ENCODE peak calls at places on chromosomes 3 and 15, in four cellular contexts. Q, S, J and M are unnamed samples.
A peak's percentile ranks its signal among the peaks of the same experiment; 100 is the strongest.

GRCh38 chr3:123521179-123521969 is 63.5 kb downstream of the HACD2 start:
- DNase-seq in Q (no peak), S (no peak), J (no peak), M (no peak)

GRCh38 chr3:108036984-108037741 is 53.7 kb downstream of the CD47 start:
- DNase-seq in Q (no peak), S (no peak), J (peak; percentile 6), M (peak; percentile 58)

GRCh38 chr3:160169139-160169830 is 55.9 kb upstream of the C3orf80 start:
- DNase-seq in Q (no peak), S (no peak), J (no peak), M (peak; percentile 81)

GRCh38 chr3:106309274-106309673 is 440.5 kb upstream of the CBLB start:
- DNase-seq in Q (no peak), S (no peak), J (no peak), M (no peak)

GRCh38 chr15:99100245-99101173 is 4.4 kb upstream of the SYNM start:
- DNase-seq in Q (peak; percentile 90), S (peak; percentile 51), J (peak; percentile 54), M (peak; percentile 49)

GRCh38 chr3:15387735-15388134 is 39.6 kb downstream of the METTL6 start:
- DNase-seq in Q (no peak), S (no peak), J (no peak), M (no peak)

GRCh38 chr3:172749201-172749965 is 1.1 kb upstream of the ECT2 start:
- DNase-seq in Q (no peak), S (no peak), J (no peak), M (peak; percentile 92)

GRCh38 chr15:101613130-101614000 is 38.8 kb downstream of the TM2D3 start:
- DNase-seq in Q (no peak), S (no peak), J (no peak), M (peak; percentile 11)

GRCh38 chr3:127748754-127749327 is 73.5 kb downstream of the MGLL start:
- DNase-seq in Q (no peak), S (no peak), J (no peak), M (no peak)

GRCh38 chr3:45979378-45979777 is 16.2 kb downstream of the FYCO1 start:
- DNase-seq in Q (no peak), S (no peak), J (no peak), M (no peak)

GRCh38 chr3:108136888-108137814 is 46.3 kb upstream of the CD47 start:
- DNase-seq in Q (no peak), S (no peak), J (no peak), M (no peak)

GRCh38 chr3:135448520-135448919 is 517.0 kb upstream of the PPP2R3A start:
- DNase-seq in Q (no peak), S (no peak), J (no peak), M (no peak)

GRCh38 chr3:115301364-115301860 is 154.3 kb upstream of the ZBTB20 start:
- DNase-seq in Q (no peak), S (no peak), J (no peak), M (no peak)

GRCh38 chr3:150414273-150414672 is 6.2 kb downstream of the TSC22D2 start:
- DNase-seq in Q (no peak), S (peak; percentile 6), J (no peak), M (peak; percentile 35)

GRCh38 chr3:138118863-138119766 is 3.7 kb upstream of the DZIP1L start:
- DNase-seq in Q (no peak), S (peak; percentile 39), J (peak; percentile 69), M (peak; percentile 61)

GRCh38 chr3:108513961-108514360 is 3.6 kb upstream of the MYH15 start:
- DNase-seq in Q (no peak), S (no peak), J (no peak), M (peak; percentile 7)

GRCh38 chr15:48928877-48929538 is 34.7 kb downstream of the SHC4 start:
- DNase-seq in Q (no peak), S (no peak), J (no peak), M (no peak)

GRCh38 chr3:16407365-16407764 is 106.1 kb downstream of the RFTN1 start:
- DNase-seq in Q (no peak), S (no peak), J (no peak), M (no peak)

GRCh38 chr3:133882986-133883586 is 12.6 kb downstream of the RAB6B start:
- DNase-seq in Q (peak; percentile 35), S (no peak), J (no peak), M (no peak)

GRCh38 chr3:127250032-127250431 is 37.8 kb downstream of the PRR20G start:
- DNase-seq in Q (no peak), S (no peak), J (no peak), M (no peak)

GRCh38 chr3:99780749-99781148 is 36.9 kb upstream of the CMSS1 start:
- DNase-seq in Q (no peak), S (no peak), J (no peak), M (no peak)

GRCh38 chr3:168545591-168545990 is 449.9 kb upstream of the GOLIM4 start:
- DNase-seq in Q (no peak), S (no peak), J (no peak), M (no peak)

GRCh38 chr3:119322021-119322522 is 27.9 kb downstream of the ARHGAP31 start:
- DNase-seq in Q (no peak), S (no peak), J (no peak), M (peak; percentile 66)

GRCh38 chr15:57866149-57866736 is 159.7 kb downstream of the POLR2M start:
- DNase-seq in Q (no peak), S (no peak), J (peak; percentile 83), M (peak; percentile 12)

GRCh38 chr15:89203705-89204273 is 17.6 kb downstream of the RLBP1 start:
- DNase-seq in Q (no peak), S (no peak), J (no peak), M (no peak)

GRCh38 chr3:34292605-34293300 is 494.3 kb downstream of the PDCD6IP start:
- DNase-seq in Q (no peak), S (no peak), J (no peak), M (no peak)

GRCh38 chr15:72092011-72092410 is 25.9 kb downstream of the MYO9A start:
- DNase-seq in Q (no peak), S (no peak), J (no peak), M (no peak)

GRCh38 chr15:65363306-65363705 is 14.5 kb downstream of the IGDCC3 start:
- DNase-seq in Q (no peak), S (no peak), J (no peak), M (no peak)

GRCh38 chr15:58957101-58957973 is 23.9 kb upstream of the SLTM start:
- DNase-seq in Q (no peak), S (no peak), J (peak; percentile 93), M (peak; percentile 73)

GRCh38 chr15:70199124-70199482 is 101.4 kb upstream of the TLE3 start:
- DNase-seq in Q (no peak), S (no peak), J (no peak), M (no peak)

GRCh38 chr3:86739244-86739643 is 251.7 kb downstream of the VGLL3 start:
- DNase-seq in Q (no peak), S (no peak), J (no peak), M (no peak)

GRCh38 chr3:61954097-61954528 is 392.7 kb downstream of the PTPRG start:
- DNase-seq in Q (no peak), S (no peak), J (no peak), M (peak; percentile 10)

GRCh38 chr15:49265911-49266310 is 95.9 kb downstream of the GALK2 start:
- DNase-seq in Q (no peak), S (no peak), J (no peak), M (no peak)

GRCh38 chr15:101128191-101128590 is 123.7 kb downstream of the CHSY1 start:
- DNase-seq in Q (no peak), S (no peak), J (no peak), M (peak; percentile 86)

GRCh38 chr3:43894176-43895049 is 203.7 kb downstream of the ABHD5 start:
- DNase-seq in Q (no peak), S (peak; percentile 6), J (peak; percentile 55), M (no peak)

GRCh38 chr3:152466784-152467183 is 198.1 kb downstream of the MBNL1 start:
- DNase-seq in Q (no peak), S (no peak), J (peak; percentile 80), M (peak; percentile 65)

GRCh38 chr3:27319847-27320526 is 49.2 kb downstream of the NEK10 start:
- DNase-seq in Q (no peak), S (no peak), J (no peak), M (no peak)

GRCh38 chr3:180265551-180265950 is 228.8 kb upstream of the PEX5L start:
- DNase-seq in Q (no peak), S (no peak), J (no peak), M (peak; percentile 78)

GRCh38 chr3:154973851-154974250 is 106.3 kb upstream of the MME start:
- DNase-seq in Q (no peak), S (no peak), J (no peak), M (no peak)

GRCh38 chr15:75644376-75644775 is 3.3 kb upstream of the SNX33 start:
- DNase-seq in Q (no peak), S (no peak), J (no peak), M (no peak)